ENCODE peak calls at places on chromosomes 7 and 10, in seven cellular contexts. E, F, K, B, U, T and C are unnamed samples. For H3K27me3, the result is how much of the 10 kb centered on the place peaks cover.

GRCh38 chr7:75943864-75944263 is 28.9 kb downstream of the POR start:
- DNase-seq in F (no peak), U (peak), K (no peak), E (no peak), T (peak), B (peak), C (no peak)

GRCh38 chr10:76970795-76971519 is 666.7 kb downstream of the KCNMA1 start:
- DNase-seq in U (no peak), F (no peak), E (no peak), K (no peak), B (no peak), T (no peak), C (no peak)

GRCh38 chr7:143239822-143240221 is 18.0 kb downstream of the TAS2R40 start:
- DNase-seq in T (no peak), F (no peak), K (no peak), U (no peak), E (no peak), B (no peak), C (no peak)

GRCh38 chr10:125049216-125049903 is 107.4 kb downstream of the ZRANB1 start:
- DNase-seq in B (no peak), F (no peak), U (no peak), T (peak), K (no peak), E (no peak), C (no peak)

GRCh38 chr10:3293536-3294431 is 121.2 kb upstream of the PITRM1 start:
- DNase-seq in U (no peak), F (no peak), E (no peak), T (no peak), B (no peak), K (no peak), C (no peak)

GRCh38 chr10:130744631-130745030 is 566.9 kb downstream of the TCERG1L start:
- DNase-seq in U (no peak), E (no peak), T (no peak), F (peak), B (no peak), K (no peak), C (no peak)

GRCh38 chr10:71486465-71487114 is 89.9 kb downstream of the CDH23 start:
- DNase-seq in K (peak), B (peak), E (no peak), F (no peak), T (peak), U (peak), C (no peak)

GRCh38 chr10:100894033-100894432 is 18.7 kb upstream of the SLF2 start:
- DNase-seq in U (no peak), K (no peak), T (no peak), E (no peak), B (peak), F (no peak), C (no peak)

GRCh38 chr7:179209-179681 is 13.1 kb upstream of the FAM20C start:
- DNase-seq in F (no peak), U (no peak), E (no peak), K (no peak), B (no peak), T (no peak), C (no peak)

GRCh38 chr7:122965306-122965705 is 30.2 kb downstream of the TAS2R16 start:
- DNase-seq in E (no peak), U (no peak), B (no peak), T (no peak), K (no peak), F (no peak), C (no peak)

GRCh38 chr7:22343071-22343470 is 13.9 kb downstream of the RAPGEF5 start:
- DNase-seq in K (no peak), U (no peak), T (no peak), B (no peak), F (no peak), E (no peak), C (no peak)

GRCh38 chr7:70833726-70834125 is 298.2 kb upstream of the GALNT17 start:
- DNase-seq in T (no peak), B (no peak), F (no peak), K (no peak), U (no peak), E (no peak), C (no peak)

GRCh38 chr10:84510121-84510520 is 181.7 kb downstream of the CCSER2 start:
- DNase-seq in B (no peak), K (no peak), U (no peak), E (no peak), T (no peak), F (no peak), C (no peak)

GRCh38 chr10:51920672-51921071 is 221.3 kb upstream of the CSTF2T start:
- DNase-seq in T (no peak), U (no peak), E (no peak), F (no peak), K (no peak), B (no peak), C (no peak)
- H3K27me3 ChIP-seq in T (under half), U (under half), E (under half), F (under half), K (under half), B (under half), C (under half)

GRCh38 chr7:84497873-84498272 is 303.3 kb upstream of the SEMA3A start:
- DNase-seq in E (no peak), T (no peak), U (no peak), F (no peak), K (no peak), B (no peak), C (no peak)

GRCh38 chr7:84490661-84491060 is 296.1 kb upstream of the SEMA3A start:
- DNase-seq in E (no peak), K (no peak), U (no peak), B (no peak), T (peak), F (no peak), C (no peak)

GRCh38 chr7:84492128-84492527 is 297.5 kb upstream of the SEMA3A start:
- DNase-seq in K (no peak), T (no peak), B (no peak), E (no peak), F (no peak), U (no peak), C (no peak)

GRCh38 chr7:84492565-84493034 is 298.0 kb upstream of the SEMA3A start:
- DNase-seq in F (no peak), T (no peak), B (no peak), U (no peak), E (no peak), K (no peak), C (no peak)
- TF ChIP-seq POLR2AphosphoS5 in F (peak), T (no peak), B (no peak), U (no peak), E (no peak), K (no peak), C (no peak)

DNA sequence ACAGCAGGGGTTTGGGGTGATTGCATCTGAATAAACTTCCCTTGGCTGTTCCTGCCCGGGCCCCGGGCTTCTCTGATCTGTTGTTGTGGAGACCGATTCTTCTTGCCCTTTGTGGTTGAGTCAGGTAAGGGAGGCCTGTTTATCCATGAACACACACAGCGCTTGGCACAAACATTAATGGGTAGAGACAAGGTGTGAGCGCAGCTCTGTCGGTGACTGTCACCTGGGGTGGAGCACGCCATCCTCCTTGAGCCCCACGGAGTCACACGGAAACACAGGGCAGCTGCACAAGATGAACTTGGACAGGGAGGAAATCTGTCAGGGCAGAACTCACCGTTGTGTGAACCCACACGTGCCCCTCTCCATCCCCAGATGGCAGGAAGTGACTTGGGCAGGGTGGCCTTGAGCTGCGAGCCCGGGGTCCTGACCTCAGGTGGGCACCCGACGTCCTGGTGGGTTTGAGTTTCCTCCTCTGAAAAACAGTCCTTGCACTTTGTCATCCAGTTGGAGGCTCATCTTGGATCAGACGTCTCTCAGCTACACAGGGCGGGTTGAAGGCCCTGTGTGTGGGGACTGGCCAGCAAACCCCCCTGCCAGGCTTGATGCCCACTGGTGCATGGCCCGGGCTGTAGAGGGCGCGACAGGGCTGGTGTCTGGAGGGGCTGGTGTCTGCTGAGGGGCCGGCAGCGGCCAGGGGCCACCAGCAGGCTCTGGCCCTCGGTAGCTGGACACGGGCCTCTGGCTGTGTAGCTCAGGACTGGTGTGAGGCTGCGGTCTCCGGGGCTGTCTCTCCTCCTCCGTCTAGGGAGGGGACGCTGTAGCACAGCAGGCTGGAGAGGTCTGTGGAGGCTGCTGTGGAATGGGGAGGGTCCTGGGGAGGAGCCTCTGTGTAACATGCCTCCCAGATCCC is 24.2 kb upstream of the SHH start:
- DNase-seq in F (peak), K (no peak), B (no peak), T (no peak), E (no peak), U (no peak), C (no peak)
- H3K27me3 ChIP-seq in F (under half), K (under half), B (under half), T (half or more), E (under half), U (under half), C (under half)

DNA sequence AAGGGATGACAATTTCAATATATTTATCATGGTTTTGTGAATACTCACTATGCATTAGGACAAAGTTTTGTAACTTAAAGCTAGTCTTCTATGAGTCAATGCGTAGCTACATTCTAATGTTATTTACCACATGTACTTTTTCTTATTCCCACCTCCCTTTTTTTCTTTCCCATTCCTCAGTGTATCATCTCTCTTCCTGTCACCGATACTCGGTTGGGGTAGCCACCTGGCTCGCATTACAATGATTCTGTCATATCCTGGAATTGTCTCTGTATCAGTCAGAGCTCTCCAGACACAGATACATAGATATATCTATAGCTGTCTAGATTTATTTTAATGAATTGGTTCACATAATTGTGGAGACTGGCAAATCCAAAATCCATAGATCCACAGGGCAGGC is 9.8 kb upstream of the RALA start:
- DNase-seq in E (no peak), F (no peak), K (no peak), T (no peak), B (no peak), U (no peak), C (no peak)
- TF ChIP-seq POLR2AphosphoS5 in E (no peak), F (no peak), K (no peak), T (no peak), B (no peak), U (no peak), C (no peak)

DNA sequence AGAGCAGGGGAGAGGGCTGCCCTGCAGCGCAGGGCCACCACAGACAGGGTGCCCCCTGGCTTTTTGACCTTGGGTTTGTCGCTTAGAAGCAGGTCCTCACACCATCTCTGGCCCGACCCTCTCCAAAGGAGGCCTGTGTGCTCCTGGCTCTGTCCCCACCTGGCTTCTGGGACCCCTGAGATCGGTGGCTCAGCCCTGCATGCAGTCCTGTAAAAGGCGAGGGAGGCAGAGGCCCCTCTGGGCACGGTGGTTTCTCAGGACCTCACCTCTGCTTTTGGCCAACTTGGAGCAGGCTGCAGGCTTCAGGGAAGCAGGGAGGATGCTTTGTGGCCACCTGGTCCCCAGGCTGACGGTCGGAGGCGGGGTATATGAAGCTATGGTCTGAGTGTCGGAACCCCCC is 21.4 kb downstream of the WDR86 start:
- DNase-seq in U (no peak), B (no peak), F (no peak), K (no peak), T (no peak), E (no peak), C (no peak)
- H3K27me3 ChIP-seq in U (under half), B (under half), F (under half), K (under half), T (half or more), E (under half), C (under half)

GRCh38 chr7:55593172-55593514 is 20.8 kb upstream of the VOPP1 start:
- DNase-seq in K (no peak), T (peak), F (no peak), B (no peak), U (no peak), E (peak), C (no peak)

GRCh38 chr7:55592492-55592891 is 20.2 kb upstream of the VOPP1 start:
- DNase-seq in E (no peak), F (no peak), K (no peak), U (no peak), T (peak), B (no peak), C (no peak)

GRCh38 chr7:55594870-55595269 is 22.6 kb upstream of the VOPP1 start:
- DNase-seq in F (no peak), K (no peak), B (no peak), T (no peak), U (no peak), E (no peak), C (no peak)

GRCh38 chr7:55594414-55594813 is 22.1 kb upstream of the VOPP1 start:
- DNase-seq in U (no peak), T (no peak), E (no peak), K (no peak), F (no peak), B (no peak), C (no peak)

DNA sequence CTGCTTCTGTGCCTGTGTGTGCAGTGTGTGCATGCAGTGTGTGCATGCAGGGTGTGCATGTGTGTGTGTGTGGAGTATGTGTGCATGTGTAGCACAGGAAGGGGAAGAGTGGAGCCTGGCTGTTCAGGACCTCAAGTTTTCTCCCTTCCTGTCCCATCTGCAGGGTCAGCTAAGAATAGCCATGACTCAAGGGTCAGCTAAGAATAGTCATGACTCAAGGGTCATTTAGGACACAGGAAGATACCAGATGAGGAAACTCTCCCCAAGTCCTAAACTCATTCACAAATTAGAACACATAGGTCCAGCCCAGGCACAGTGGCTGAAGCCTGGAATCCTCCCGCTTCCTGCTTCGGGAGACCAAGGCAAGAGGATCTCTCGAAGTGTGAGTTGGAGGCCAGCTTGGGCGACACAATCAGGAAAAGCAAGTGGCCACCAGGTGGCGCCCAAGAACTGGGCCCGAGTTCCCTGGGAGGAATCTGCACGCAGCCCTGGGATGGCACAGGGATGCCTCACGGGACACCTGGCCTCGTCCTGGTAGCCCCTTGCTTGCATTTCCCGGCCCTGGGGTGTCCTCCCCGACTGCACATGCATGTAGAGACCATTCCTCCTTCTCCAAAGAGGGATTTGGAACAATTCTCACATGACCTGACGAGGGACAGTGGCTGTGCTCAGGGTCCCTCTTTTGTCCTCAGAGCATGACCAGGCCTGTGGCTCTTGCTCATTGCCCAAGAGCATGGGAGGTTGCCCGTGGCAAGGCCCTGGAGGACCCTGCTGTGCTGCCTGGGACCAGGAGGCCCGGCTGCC is 21.4 kb upstream of the VOPP1 start:
- DNase-seq in E (peak), K (no peak), U (peak), F (no peak), B (peak), T (peak), C (no peak)
- TF ChIP-seq POLR2AphosphoS5 in E (no peak), K (no peak), U (no peak), F (no peak), B (no peak), T (no peak), C (no peak)

GRCh38 chr7:18521945-18522566 is 26.5 kb downstream of the HDAC9 start:
- DNase-seq in K (no peak), F (no peak), B (no peak), T (no peak), U (no peak), E (no peak), C (no peak)
- H3K27me3 ChIP-seq in K (under half), F (under half), B (under half), T (under half), U (under half), E (under half), C (under half)

GRCh38 chr10:78039743-78040142 is 6.1 kb downstream of the RPS24 start:
- DNase-seq in K (no peak), U (no peak), B (no peak), F (no peak), T (no peak), E (no peak), C (no peak)

GRCh38 chr10:78042058-78042751 is 8.5 kb downstream of the RPS24 start:
- DNase-seq in T (no peak), U (no peak), B (no peak), F (no peak), K (no peak), E (no peak), C (no peak)

GRCh38 chr10:78042752-78043104 is 9.1 kb downstream of the RPS24 start:
- DNase-seq in B (no peak), E (no peak), T (no peak), U (no peak), F (no peak), K (no peak), C (no peak)

GRCh38 chr10:78038791-78039547 is 5.3 kb downstream of the RPS24 start:
- DNase-seq in U (no peak), T (no peak), B (no peak), F (no peak), K (no peak), E (no peak), C (no peak)

GRCh38 chr10:78041170-78042057 is 7.8 kb downstream of the RPS24 start:
- DNase-seq in F (no peak), K (no peak), E (no peak), T (no peak), U (no peak), B (no peak), C (no peak)
- TF ChIP-seq POLR2AphosphoS5 in F (no peak), K (no peak), E (no peak), T (peak), U (no peak), B (peak), C (no peak)

GRCh38 chr7:73725703-73726466 is 6.4 kb upstream of the STX1A start:
- DNase-seq in K (peak), F (peak), B (peak), U (peak), E (peak), T (peak), C (no peak)

GRCh38 chr7:73721237-73721848 is 1.9 kb upstream of the STX1A start:
- DNase-seq in T (no peak), B (no peak), F (no peak), E (peak), K (peak), U (no peak), C (no peak)

GRCh38 chr7:73723813-73724212 is 4.3 kb upstream of the STX1A start:
- DNase-seq in U (no peak), K (no peak), T (no peak), B (no peak), F (no peak), E (no peak), C (no peak)

GRCh38 chr7:73719806-73720169 is 319 bp upstream of the STX1A start:
- DNase-seq in F (no peak), K (no peak), B (no peak), T (no peak), U (no peak), E (no peak), C (no peak)

GRCh38 chr7:73722785-73723184 is 3.3 kb upstream of the STX1A start:
- DNase-seq in U (no peak), F (no peak), E (no peak), B (no peak), T (no peak), K (no peak), C (no peak)
- H3K27me3 ChIP-seq in U (under half), F (under half), E (under half), B (under half), T (under half), K (under half), C (under half)

DNA sequence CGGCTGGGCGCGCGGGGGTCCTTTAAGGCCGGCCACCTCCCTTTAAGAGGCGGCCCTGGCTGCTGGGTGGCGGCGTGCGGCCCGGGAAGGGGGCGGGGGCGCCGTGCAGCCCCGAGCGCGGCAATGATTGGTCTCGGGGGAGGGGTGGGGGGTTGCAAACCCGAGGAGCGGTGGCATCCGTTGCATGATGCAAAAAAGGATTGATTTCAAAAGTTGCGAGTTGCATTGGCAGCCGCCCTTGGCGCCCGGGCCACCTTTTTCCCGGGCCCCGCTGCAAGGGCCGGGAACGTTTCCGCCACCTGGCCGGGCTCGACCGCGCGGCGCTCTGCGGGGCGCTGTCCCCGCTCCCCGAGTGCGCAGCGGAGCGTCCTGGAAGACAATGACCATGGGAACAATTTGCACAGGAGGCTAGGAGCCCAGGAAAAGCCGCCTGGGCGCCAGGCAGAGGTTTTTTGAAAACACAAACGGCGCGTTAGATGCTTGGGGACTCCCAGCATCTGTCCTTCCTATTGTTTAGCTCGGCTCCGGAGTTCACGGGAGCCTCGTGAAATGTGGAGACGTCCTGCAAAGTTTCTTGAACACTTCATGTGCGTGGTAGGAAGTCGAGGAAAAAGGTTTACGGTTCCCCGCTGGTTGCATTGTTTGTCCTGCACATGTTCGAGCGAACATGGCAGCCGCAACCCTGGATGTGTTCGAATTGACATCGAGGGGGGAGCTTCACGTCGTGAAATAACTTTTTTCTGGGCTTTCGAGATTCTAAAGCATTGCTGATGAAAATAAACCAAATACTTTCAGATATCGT is at the start of gene SEPHS1:
- DNase-seq in B (peak), E (peak), T (peak), U (no peak), F (peak), K (peak), C (no peak)
- TF ChIP-seq POLR2AphosphoS5 in B (peak), E (no peak), T (no peak), U (no peak), F (no peak), K (peak), C (no peak)